ENCODE peak calls at places on chromosomes 13 and 19, in five cellular contexts. T is endodermal cell; D is activated CD4-positive, alpha-beta T cell treated with anti-CD3 and anti-CD28 coated beads for 48 hours; K is NCI-H510A treated with DMSO at 0.1 percent for 48 hours; J is EL. I is an unnamed sample.

GRCh38 chr13:96499646-96500045 is 409.7 kb downstream of the HS6ST3 start:
- DNase-seq in T (no peak), D (no peak), K (no peak), J (no peak), I (no peak)

GRCh38 chr19:51031220-51031879 is 3.5 kb downstream of the KLK12 start:
- DNase-seq in T (no peak), D (no peak), K (no peak), J (no peak), I (no peak)

GRCh38 chr19:9862897-9863296 is 27.8 kb downstream of the PIN1 start:
- DNase-seq in T (no peak), D (peak; percentile 19), K (no peak), J (no peak), I (no peak)

GRCh38 chr13:33509642-33510229 is 224.2 kb upstream of the STARD13 start:
- DNase-seq in T (no peak), D (no peak), K (no peak), J (peak; percentile 41), I (peak; percentile 9)

GRCh38 chr19:15397236-15397635 is 17.6 kb upstream of the AKAP8 start:
- DNase-seq in T (peak; percentile 13), D (no peak), K (no peak), J (no peak), I (no peak)

GRCh38 chr19:38247734-38248268 is 8.4 kb downstream of the PPP1R14A start:
- DNase-seq in T (peak; percentile 73), D (no peak), K (no peak), J (no peak), I (no peak)

GRCh38 chr19:58361900-58362271 is 665 bp downstream of the ZNF497 start:
- DNase-seq in T (no peak), D (peak; percentile 74), K (peak; percentile 44), J (no peak), I (no peak)

GRCh38 chr19:51326216-51327065 is 15.0 kb downstream of the IGLON5 start:
- DNase-seq in T (peak; percentile 30), D (no peak), K (no peak), J (no peak), I (no peak)

GRCh38 chr13:28401303-28402056 is 93.4 kb downstream of the FLT1 start:
- DNase-seq in T (no peak), D (no peak), K (no peak), J (peak; percentile 76), I (no peak)

GRCh38 chr19:48400018-48400742 is 6.7 kb downstream of the GRIN2D start:
- DNase-seq in T (peak; percentile 93), D (peak; percentile 58), K (peak; percentile 78), J (peak; percentile 88), I (peak; percentile 75)

GRCh38 chr13:42066542-42066941 is 18.1 kb downstream of the DGKH start:
- DNase-seq in T (no peak), D (no peak), K (no peak), J (peak; percentile 92), I (no peak)

GRCh38 chr19:12726988-12727316 is 3.2 kb upstream of the TNPO2 start:
- DNase-seq in T (peak; percentile 47), D (no peak), K (no peak), J (no peak), I (no peak)

GRCh38 chr13:73809561-73809960 is 324.6 kb downstream of the KLF12 start:
- DNase-seq in T (no peak), D (no peak), K (no peak), J (peak; percentile 65), I (no peak)

GRCh38 chr13:52024481-52024880 is at the start of gene UTP14C:
- DNase-seq in T (no peak), D (no peak), K (no peak), J (no peak), I (no peak)

GRCh38 chr13:100394005-100394695 is 194.4 kb downstream of the GGACT start:
- DNase-seq in T (no peak), D (peak; percentile 28), K (no peak), J (peak; percentile 84), I (no peak)

GRCh38 chr19:45643927-45644771 is 5.0 kb upstream of the EML2 start:
- DNase-seq in T (peak; percentile 51), D (no peak), K (no peak), J (no peak), I (no peak)

GRCh38 chr13:42102961-42103688 is 54.7 kb downstream of the DGKH start:
- DNase-seq in T (no peak), D (no peak), K (no peak), J (no peak), I (no peak)

GRCh38 chr19:13492128-13492527 is 14.2 kb downstream of the CACNA1A start:
- DNase-seq in T (peak; percentile 50), D (no peak), K (no peak), J (peak; percentile 83), I (no peak)

GRCh38 chr19:1159864-1160595 is 14.0 kb downstream of the SBNO2 start:
- DNase-seq in T (no peak), D (no peak), K (no peak), J (no peak), I (no peak)

GRCh38 chr19:17079710-17080440 is 4.3 kb downstream of the MYO9B start:
- DNase-seq in T (no peak), D (peak; percentile 81), K (no peak), J (peak; percentile 99), I (peak; percentile 85)

GRCh38 chr13:91632071-91632470 is 233.7 kb downstream of the GPC5 start:
- DNase-seq in T (no peak), D (no peak), K (no peak), J (no peak), I (no peak)

GRCh38 chr19:4474504-4475136 is 2.5 kb downstream of the HDGFL2 start:
- DNase-seq in T (peak; percentile 94), D (peak; percentile 49), K (peak; percentile 90), J (peak; percentile 76), I (peak; percentile 93)

GRCh38 chr13:79392882-79393563 is 13.0 kb downstream of the RBM26 start:
- DNase-seq in T (no peak), D (peak; percentile 16), K (no peak), J (peak; percentile 68), I (no peak)

GRCh38 chr13:37753776-37754175 is 115.8 kb downstream of the TRPC4 start:
- DNase-seq in T (peak; percentile 81), D (no peak), K (no peak), J (no peak), I (peak; percentile 52)

GRCh38 chr19:51354742-51355148 is 11.4 kb downstream of the ETFB start:
- DNase-seq in T (peak; percentile 88), D (peak; percentile 38), K (no peak), J (no peak), I (peak; percentile 94)

GRCh38 chr13:93745884-93746283 is 519.3 kb downstream of the GPC6 start:
- DNase-seq in T (no peak), D (no peak), K (no peak), J (no peak), I (no peak)

GRCh38 chr19:16445238-16446107 is 26.3 kb downstream of the EPS15L1 start:
- DNase-seq in T (no peak), D (peak; percentile 11), K (no peak), J (peak; percentile 69), I (no peak)

GRCh38 chr13:50220938-50221337 is 205.7 kb downstream of the KCNRG start:
- DNase-seq in T (no peak), D (no peak), K (no peak), J (no peak), I (no peak)

GRCh38 chr13:79393564-79394249 is 12.3 kb downstream of the RBM26 start:
- DNase-seq in T (peak; percentile 48), D (peak; percentile 28), K (peak; percentile 14), J (no peak), I (no peak)

GRCh38 chr19:48997972-48998371 is 4.3 kb downstream of the RUVBL2 start:
- DNase-seq in T (peak; percentile 93), D (peak; percentile 76), K (peak; percentile 19), J (peak; percentile 71), I (peak; percentile 88)

GRCh38 chr13:54980651-54981050 is 1952.0 kb downstream of the OLFM4 start:
- DNase-seq in T (no peak), D (no peak), K (no peak), J (no peak), I (no peak)

GRCh38 chr19:23071087-23071511 is 45.7 kb upstream of the ZNF730 start:
- DNase-seq in T (no peak), D (peak; percentile 15), K (peak; percentile 5), J (peak; percentile 53), I (no peak)

GRCh38 chr19:51887522-51888498 is at the start of gene ZNF577:
- DNase-seq in T (peak; percentile 92), D (peak; percentile 83), K (no peak), J (peak; percentile 90), I (peak; percentile 87)

GRCh38 chr19:30253581-30253996 is 118.6 kb upstream of the ZNF536 start:
- DNase-seq in T (peak; percentile 76), D (no peak), K (no peak), J (no peak), I (peak; percentile 42)

GRCh38 chr13:114286808-114287207 is 5.4 kb downstream of the UPF3A start:
- DNase-seq in T (no peak), D (no peak), K (no peak), J (peak; percentile 87), I (no peak)

GRCh38 chr13:38952827-38953226 is 37.8 kb downstream of the STOML3 start:
- DNase-seq in T (no peak), D (no peak), K (no peak), J (no peak), I (no peak)

GRCh38 chr13:96898212-96898611 is 96.1 kb downstream of the OXGR1 start:
- DNase-seq in T (no peak), D (no peak), K (no peak), J (peak; percentile 53), I (no peak)

I was measured in neural progenitor cell.